ENCODE peak calls at places on chromosomes 5 and 9, in ten cellular contexts. One of them, this sample, is unnamed.

GRCh38 chr9:16203735-16204573 is 651.1 kb downstream of the CCDC171 start:
- DNase-seq in HTR-8/SVneo: no peak
- DNase-seq in stimulated activated CD4-positive, alpha-beta T cell treated with anti-CD3 and anti-CD28 coated beads, Interleukin-4, amount 100 ng/mL, for 48 hours: no peak
- DNase-seq in GM04504: no peak
- DNase-seq in nephron progenitor cell: no peak
- DNase-seq in AG10803: no peak
- DNase-seq in anterior cingulate cortex: no peak
- DNase-seq in kidney: no peak
- DNase-seq in activated CD4-positive, CD25-positive, alpha-beta regulatory T cell: no peak
- DNase-seq in AG08396: no peak
- DNase-seq in this sample: no peak

GRCh38 chr5:92543246-92543645 is 1037.8 kb downstream of the NR2F1-AS1 start:
- DNase-seq in HTR-8/SVneo: no peak
- DNase-seq in stimulated activated CD4-positive, alpha-beta T cell treated with anti-CD3 and anti-CD28 coated beads, Interleukin-4, amount 100 ng/mL, for 48 hours: no peak
- DNase-seq in GM04504: no peak
- DNase-seq in nephron progenitor cell: no peak
- DNase-seq in AG10803: peak; percentile 39
- DNase-seq in anterior cingulate cortex: no peak
- DNase-seq in kidney: no peak
- DNase-seq in activated CD4-positive, CD25-positive, alpha-beta regulatory T cell: no peak
- DNase-seq in AG08396: no peak
- DNase-seq in this sample: no peak

GRCh38 chr5:60497706-60498500 is 202.1 kb downstream of the DEPDC1B start:
- DNase-seq in HTR-8/SVneo: no peak
- DNase-seq in stimulated activated CD4-positive, alpha-beta T cell treated with anti-CD3 and anti-CD28 coated beads, Interleukin-4, amount 100 ng/mL, for 48 hours: no peak
- DNase-seq in GM04504: no peak
- DNase-seq in nephron progenitor cell: no peak
- DNase-seq in AG10803: peak; percentile 47
- DNase-seq in anterior cingulate cortex: no peak
- DNase-seq in kidney: no peak
- DNase-seq in activated CD4-positive, CD25-positive, alpha-beta regulatory T cell: no peak
- DNase-seq in AG08396: no peak
- DNase-seq in this sample: no peak

GRCh38 chr9:95876595-95876994 is 1.1 kb downstream of the ERCC6L2 start:
- DNase-seq in HTR-8/SVneo: no peak
- DNase-seq in stimulated activated CD4-positive, alpha-beta T cell treated with anti-CD3 and anti-CD28 coated beads, Interleukin-4, amount 100 ng/mL, for 48 hours: no peak
- DNase-seq in GM04504: no peak
- DNase-seq in nephron progenitor cell: no peak
- DNase-seq in AG10803: peak; percentile 14
- DNase-seq in anterior cingulate cortex: no peak
- DNase-seq in kidney: no peak
- DNase-seq in activated CD4-positive, CD25-positive, alpha-beta regulatory T cell: no peak
- DNase-seq in AG08396: no peak
- DNase-seq in this sample: no peak

GRCh38 chr5:6732634-6733410 is 19.6 kb downstream of the TENT4A start:
- DNase-seq in HTR-8/SVneo: peak; percentile 93
- DNase-seq in stimulated activated CD4-positive, alpha-beta T cell treated with anti-CD3 and anti-CD28 coated beads, Interleukin-4, amount 100 ng/mL, for 48 hours: no peak
- DNase-seq in GM04504: peak; percentile 37
- DNase-seq in nephron progenitor cell: no peak
- DNase-seq in AG10803: peak; percentile 68
- DNase-seq in anterior cingulate cortex: no peak
- DNase-seq in kidney: peak; percentile 69
- DNase-seq in activated CD4-positive, CD25-positive, alpha-beta regulatory T cell: no peak
- DNase-seq in AG08396: peak; percentile 61
- DNase-seq in this sample: no peak

GRCh38 chr9:96044401-96044800 is 168.9 kb downstream of the ERCC6L2 start:
- DNase-seq in HTR-8/SVneo: no peak
- DNase-seq in stimulated activated CD4-positive, alpha-beta T cell treated with anti-CD3 and anti-CD28 coated beads, Interleukin-4, amount 100 ng/mL, for 48 hours: no peak
- DNase-seq in GM04504: no peak
- DNase-seq in nephron progenitor cell: no peak
- DNase-seq in AG10803: no peak
- DNase-seq in anterior cingulate cortex: no peak
- DNase-seq in kidney: no peak
- DNase-seq in activated CD4-positive, CD25-positive, alpha-beta regulatory T cell: no peak
- DNase-seq in AG08396: no peak
- DNase-seq in this sample: no peak

GRCh38 chr5:81336528-81336927 is 35.1 kb downstream of the ZCCHC9 start:
- DNase-seq in HTR-8/SVneo: no peak
- DNase-seq in stimulated activated CD4-positive, alpha-beta T cell treated with anti-CD3 and anti-CD28 coated beads, Interleukin-4, amount 100 ng/mL, for 48 hours: no peak
- DNase-seq in GM04504: no peak
- DNase-seq in nephron progenitor cell: no peak
- DNase-seq in AG10803: no peak
- DNase-seq in anterior cingulate cortex: no peak
- DNase-seq in kidney: no peak
- DNase-seq in activated CD4-positive, CD25-positive, alpha-beta regulatory T cell: no peak
- DNase-seq in AG08396: no peak
- DNase-seq in this sample: no peak

GRCh38 chr9:96441798-96442445 is 8.0 kb upstream of the HABP4 start:
- DNase-seq in HTR-8/SVneo: no peak
- DNase-seq in stimulated activated CD4-positive, alpha-beta T cell treated with anti-CD3 and anti-CD28 coated beads, Interleukin-4, amount 100 ng/mL, for 48 hours: no peak
- DNase-seq in GM04504: no peak
- DNase-seq in nephron progenitor cell: no peak
- DNase-seq in AG10803: no peak
- DNase-seq in anterior cingulate cortex: no peak
- DNase-seq in kidney: no peak
- DNase-seq in activated CD4-positive, CD25-positive, alpha-beta regulatory T cell: no peak
- DNase-seq in AG08396: no peak
- DNase-seq in this sample: no peak

GRCh38 chr9:129054163-129054851 is 17.9 kb downstream of the MIGA2 start:
- DNase-seq in HTR-8/SVneo: no peak
- DNase-seq in stimulated activated CD4-positive, alpha-beta T cell treated with anti-CD3 and anti-CD28 coated beads, Interleukin-4, amount 100 ng/mL, for 48 hours: no peak
- DNase-seq in GM04504: no peak
- DNase-seq in nephron progenitor cell: no peak
- DNase-seq in AG10803: no peak
- DNase-seq in anterior cingulate cortex: no peak
- DNase-seq in kidney: no peak
- DNase-seq in activated CD4-positive, CD25-positive, alpha-beta regulatory T cell: no peak
- DNase-seq in AG08396: no peak
- DNase-seq in this sample: no peak

GRCh38 chr5:59418766-59419165 is 474.8 kb downstream of the PDE4D start:
- DNase-seq in HTR-8/SVneo: no peak
- DNase-seq in stimulated activated CD4-positive, alpha-beta T cell treated with anti-CD3 and anti-CD28 coated beads, Interleukin-4, amount 100 ng/mL, for 48 hours: no peak
- DNase-seq in GM04504: no peak
- DNase-seq in nephron progenitor cell: no peak
- DNase-seq in AG10803: no peak
- DNase-seq in anterior cingulate cortex: no peak
- DNase-seq in kidney: no peak
- DNase-seq in activated CD4-positive, CD25-positive, alpha-beta regulatory T cell: no peak
- DNase-seq in AG08396: no peak
- DNase-seq in this sample: no peak

GRCh38 chr9:34994429-34995287 is 5.1 kb downstream of the DNAJB5 start:
- DNase-seq in HTR-8/SVneo: peak; percentile 45
- DNase-seq in stimulated activated CD4-positive, alpha-beta T cell treated with anti-CD3 and anti-CD28 coated beads, Interleukin-4, amount 100 ng/mL, for 48 hours: no peak
- DNase-seq in GM04504: no peak
- DNase-seq in nephron progenitor cell: peak; percentile 46
- DNase-seq in AG10803: peak; percentile 39
- DNase-seq in anterior cingulate cortex: no peak
- DNase-seq in kidney: no peak
- DNase-seq in activated CD4-positive, CD25-positive, alpha-beta regulatory T cell: no peak
- DNase-seq in AG08396: peak; percentile 55
- DNase-seq in this sample: no peak

GRCh38 chr9:113705306-113705937 is 170.7 kb upstream of the ZNF618 start:
- DNase-seq in HTR-8/SVneo: no peak
- DNase-seq in stimulated activated CD4-positive, alpha-beta T cell treated with anti-CD3 and anti-CD28 coated beads, Interleukin-4, amount 100 ng/mL, for 48 hours: no peak
- DNase-seq in GM04504: no peak
- DNase-seq in nephron progenitor cell: no peak
- DNase-seq in AG10803: no peak
- DNase-seq in anterior cingulate cortex: no peak
- DNase-seq in kidney: no peak
- DNase-seq in activated CD4-positive, CD25-positive, alpha-beta regulatory T cell: no peak
- DNase-seq in AG08396: no peak
- DNase-seq in this sample: no peak

GRCh38 chr9:22645893-22646292 is 199.3 kb downstream of the DMRTA1 start:
- DNase-seq in HTR-8/SVneo: no peak
- DNase-seq in stimulated activated CD4-positive, alpha-beta T cell treated with anti-CD3 and anti-CD28 coated beads, Interleukin-4, amount 100 ng/mL, for 48 hours: no peak
- DNase-seq in GM04504: no peak
- DNase-seq in nephron progenitor cell: no peak
- DNase-seq in AG10803: peak; percentile 63
- DNase-seq in anterior cingulate cortex: no peak
- DNase-seq in kidney: no peak
- DNase-seq in activated CD4-positive, CD25-positive, alpha-beta regulatory T cell: no peak
- DNase-seq in AG08396: no peak
- DNase-seq in this sample: no peak

GRCh38 chr5:132425009-132425937 is 55.8 kb downstream of the SLC22A5 start:
- DNase-seq in HTR-8/SVneo: no peak
- DNase-seq in stimulated activated CD4-positive, alpha-beta T cell treated with anti-CD3 and anti-CD28 coated beads, Interleukin-4, amount 100 ng/mL, for 48 hours: no peak
- DNase-seq in GM04504: no peak
- DNase-seq in nephron progenitor cell: no peak
- DNase-seq in AG10803: peak; percentile 87
- DNase-seq in anterior cingulate cortex: no peak
- DNase-seq in kidney: no peak
- DNase-seq in activated CD4-positive, CD25-positive, alpha-beta regulatory T cell: peak; percentile 32
- DNase-seq in AG08396: peak; percentile 65
- DNase-seq in this sample: no peak

GRCh38 chr9:129059796-129060785 is 20.8 kb upstream of the DOLPP1 start:
- DNase-seq in HTR-8/SVneo: no peak
- DNase-seq in stimulated activated CD4-positive, alpha-beta T cell treated with anti-CD3 and anti-CD28 coated beads, Interleukin-4, amount 100 ng/mL, for 48 hours: no peak
- DNase-seq in GM04504: no peak
- DNase-seq in nephron progenitor cell: no peak
- DNase-seq in AG10803: no peak
- DNase-seq in anterior cingulate cortex: no peak
- DNase-seq in kidney: no peak
- DNase-seq in activated CD4-positive, CD25-positive, alpha-beta regulatory T cell: no peak
- DNase-seq in AG08396: no peak
- DNase-seq in this sample: no peak

GRCh38 chr9:3244963-3245653 is 280.7 kb downstream of the RFX3 start:
- DNase-seq in HTR-8/SVneo: no peak
- DNase-seq in stimulated activated CD4-positive, alpha-beta T cell treated with anti-CD3 and anti-CD28 coated beads, Interleukin-4, amount 100 ng/mL, for 48 hours: no peak
- DNase-seq in GM04504: no peak
- DNase-seq in nephron progenitor cell: no peak
- DNase-seq in AG10803: no peak
- DNase-seq in anterior cingulate cortex: no peak
- DNase-seq in kidney: no peak
- DNase-seq in activated CD4-positive, CD25-positive, alpha-beta regulatory T cell: no peak
- DNase-seq in AG08396: no peak
- DNase-seq in this sample: no peak

GRCh38 chr9:86487222-86487841 is 133.1 kb upstream of the TUT7 start:
- DNase-seq in HTR-8/SVneo: peak; percentile 21
- DNase-seq in stimulated activated CD4-positive, alpha-beta T cell treated with anti-CD3 and anti-CD28 coated beads, Interleukin-4, amount 100 ng/mL, for 48 hours: no peak
- DNase-seq in GM04504: peak; percentile 45
- DNase-seq in nephron progenitor cell: no peak
- DNase-seq in AG10803: peak; percentile 85
- DNase-seq in anterior cingulate cortex: no peak
- DNase-seq in kidney: no peak
- DNase-seq in activated CD4-positive, CD25-positive, alpha-beta regulatory T cell: no peak
- DNase-seq in AG08396: peak; percentile 35
- DNase-seq in this sample: peak; percentile 87

GRCh38 chr9:122126340-122127333 is 32.9 kb downstream of the NDUFA8 start:
- DNase-seq in HTR-8/SVneo: peak; percentile 44
- DNase-seq in stimulated activated CD4-positive, alpha-beta T cell treated with anti-CD3 and anti-CD28 coated beads, Interleukin-4, amount 100 ng/mL, for 48 hours: no peak
- DNase-seq in GM04504: no peak
- DNase-seq in nephron progenitor cell: peak; percentile 27
- DNase-seq in AG10803: peak; percentile 66
- DNase-seq in anterior cingulate cortex: no peak
- DNase-seq in kidney: no peak
- DNase-seq in activated CD4-positive, CD25-positive, alpha-beta regulatory T cell: no peak
- DNase-seq in AG08396: peak; percentile 84
- DNase-seq in this sample: no peak

GRCh38 chr5:132840896-132841818 is 10.7 kb upstream of the SHROOM1 start:
- DNase-seq in HTR-8/SVneo: no peak
- DNase-seq in stimulated activated CD4-positive, alpha-beta T cell treated with anti-CD3 and anti-CD28 coated beads, Interleukin-4, amount 100 ng/mL, for 48 hours: no peak
- DNase-seq in GM04504: no peak
- DNase-seq in nephron progenitor cell: no peak
- DNase-seq in AG10803: peak; percentile 27
- DNase-seq in anterior cingulate cortex: no peak
- DNase-seq in kidney: no peak
- DNase-seq in activated CD4-positive, CD25-positive, alpha-beta regulatory T cell: no peak
- DNase-seq in AG08396: no peak
- DNase-seq in this sample: no peak

GRCh38 chr5:139659673-139660072 is 11.5 kb downstream of the CXXC5 start:
- DNase-seq in HTR-8/SVneo: no peak
- DNase-seq in stimulated activated CD4-positive, alpha-beta T cell treated with anti-CD3 and anti-CD28 coated beads, Interleukin-4, amount 100 ng/mL, for 48 hours: no peak
- DNase-seq in GM04504: no peak
- DNase-seq in nephron progenitor cell: peak; percentile 55
- DNase-seq in AG10803: no peak
- DNase-seq in anterior cingulate cortex: no peak
- DNase-seq in kidney: peak; percentile 84
- DNase-seq in activated CD4-positive, CD25-positive, alpha-beta regulatory T cell: no peak
- DNase-seq in AG08396: no peak
- DNase-seq in this sample: no peak

GRCh38 chr5:154312571-154312970 is 122.0 kb downstream of the GALNT10 start:
- DNase-seq in HTR-8/SVneo: no peak
- DNase-seq in stimulated activated CD4-positive, alpha-beta T cell treated with anti-CD3 and anti-CD28 coated beads, Interleukin-4, amount 100 ng/mL, for 48 hours: no peak
- DNase-seq in GM04504: no peak
- DNase-seq in nephron progenitor cell: no peak
- DNase-seq in AG10803: peak; percentile 29
- DNase-seq in anterior cingulate cortex: no peak
- DNase-seq in kidney: no peak
- DNase-seq in activated CD4-positive, CD25-positive, alpha-beta regulatory T cell: no peak
- DNase-seq in AG08396: peak; percentile 18
- DNase-seq in this sample: no peak

GRCh38 chr9:34126207-34127034 is at the start of gene DCAF12:
- DNase-seq in HTR-8/SVneo: peak; percentile 81
- DNase-seq in stimulated activated CD4-positive, alpha-beta T cell treated with anti-CD3 and anti-CD28 coated beads, Interleukin-4, amount 100 ng/mL, for 48 hours: peak; percentile 84
- DNase-seq in GM04504: peak; percentile 77
- DNase-seq in nephron progenitor cell: peak; percentile 91
- DNase-seq in AG10803: peak; percentile 86
- DNase-seq in anterior cingulate cortex: peak; percentile 78
- DNase-seq in kidney: peak; percentile 97
- DNase-seq in activated CD4-positive, CD25-positive, alpha-beta regulatory T cell: peak; percentile 73
- DNase-seq in AG08396: peak; percentile 96
- DNase-seq in this sample: peak; percentile 20

GRCh38 chr9:137046094-137046787 is at the start of gene NPDC1:
- DNase-seq in HTR-8/SVneo: peak; percentile 81
- DNase-seq in stimulated activated CD4-positive, alpha-beta T cell treated with anti-CD3 and anti-CD28 coated beads, Interleukin-4, amount 100 ng/mL, for 48 hours: peak; percentile 80
- DNase-seq in GM04504: peak; percentile 37
- DNase-seq in nephron progenitor cell: peak; percentile 94
- DNase-seq in AG10803: peak; percentile 57
- DNase-seq in anterior cingulate cortex: peak; percentile 32
- DNase-seq in kidney: peak; percentile 91
- DNase-seq in activated CD4-positive, CD25-positive, alpha-beta regulatory T cell: peak; percentile 64
- DNase-seq in AG08396: peak; percentile 94
- DNase-seq in this sample: no peak

GRCh38 chr9:90287567-90288274 is 354.9 kb downstream of the DIRAS2 start:
- DNase-seq in HTR-8/SVneo: no peak
- DNase-seq in stimulated activated CD4-positive, alpha-beta T cell treated with anti-CD3 and anti-CD28 coated beads, Interleukin-4, amount 100 ng/mL, for 48 hours: no peak
- DNase-seq in GM04504: no peak
- DNase-seq in nephron progenitor cell: no peak
- DNase-seq in AG10803: no peak
- DNase-seq in anterior cingulate cortex: no peak
- DNase-seq in kidney: no peak
- DNase-seq in activated CD4-positive, CD25-positive, alpha-beta regulatory T cell: no peak
- DNase-seq in AG08396: no peak
- DNase-seq in this sample: no peak

GRCh38 chr5:64666058-64666457 is 24.2 kb upstream of the SHISAL2B start:
- DNase-seq in HTR-8/SVneo: no peak
- DNase-seq in stimulated activated CD4-positive, alpha-beta T cell treated with anti-CD3 and anti-CD28 coated beads, Interleukin-4, amount 100 ng/mL, for 48 hours: no peak
- DNase-seq in GM04504: no peak
- DNase-seq in nephron progenitor cell: no peak
- DNase-seq in AG10803: peak; percentile 17
- DNase-seq in anterior cingulate cortex: no peak
- DNase-seq in kidney: no peak
- DNase-seq in activated CD4-positive, CD25-positive, alpha-beta regulatory T cell: no peak
- DNase-seq in AG08396: no peak
- DNase-seq in this sample: no peak

GRCh38 chr5:146647656-146648199 is 131.7 kb upstream of the GPR151 start:
- DNase-seq in HTR-8/SVneo: no peak
- DNase-seq in stimulated activated CD4-positive, alpha-beta T cell treated with anti-CD3 and anti-CD28 coated beads, Interleukin-4, amount 100 ng/mL, for 48 hours: no peak
- DNase-seq in GM04504: no peak
- DNase-seq in nephron progenitor cell: no peak
- DNase-seq in AG10803: no peak
- DNase-seq in anterior cingulate cortex: no peak
- DNase-seq in kidney: no peak
- DNase-seq in activated CD4-positive, CD25-positive, alpha-beta regulatory T cell: no peak
- DNase-seq in AG08396: no peak
- DNase-seq in this sample: no peak

GRCh38 chr5:119055267-119055666 is 15.6 kb upstream of the DMXL1 start:
- DNase-seq in HTR-8/SVneo: no peak
- DNase-seq in stimulated activated CD4-positive, alpha-beta T cell treated with anti-CD3 and anti-CD28 coated beads, Interleukin-4, amount 100 ng/mL, for 48 hours: no peak
- DNase-seq in GM04504: no peak
- DNase-seq in nephron progenitor cell: no peak
- DNase-seq in AG10803: peak; percentile 68
- DNase-seq in anterior cingulate cortex: no peak
- DNase-seq in kidney: no peak
- DNase-seq in activated CD4-positive, CD25-positive, alpha-beta regulatory T cell: no peak
- DNase-seq in AG08396: no peak
- DNase-seq in this sample: no peak

GRCh38 chr9:130997925-130998595 is 10.9 kb upstream of the LAMC3 start:
- DNase-seq in HTR-8/SVneo: peak; percentile 90
- DNase-seq in stimulated activated CD4-positive, alpha-beta T cell treated with anti-CD3 and anti-CD28 coated beads, Interleukin-4, amount 100 ng/mL, for 48 hours: peak; percentile 64
- DNase-seq in GM04504: no peak
- DNase-seq in nephron progenitor cell: peak; percentile 95
- DNase-seq in AG10803: peak; percentile 60
- DNase-seq in anterior cingulate cortex: peak; percentile 3
- DNase-seq in kidney: no peak
- DNase-seq in activated CD4-positive, CD25-positive, alpha-beta regulatory T cell: no peak
- DNase-seq in AG08396: peak; percentile 93
- DNase-seq in this sample: no peak